ENCODE peak calls at places on chromosomes 6 and 20, in six cellular contexts. One of them, this sample, is unnamed.

GRCh38 chr20:47843886-47844567 is 58.7 kb upstream of the SULF2 start:
- DNase-seq in IMR-90: no peak
- DNase-seq in adrenal gland: no peak
- DNase-seq in uterus: no peak
- DNase-seq in sigmoid colon: peak
- DNase-seq in NB4: peak
- DNase-seq in this sample: no peak

GRCh38 chr6:116370717-116371383 is at the start of gene DSE:
- DNase-seq in IMR-90: peak
- DNase-seq in adrenal gland: peak
- DNase-seq in uterus: peak
- DNase-seq in sigmoid colon: peak
- DNase-seq in NB4: peak
- DNase-seq in this sample: peak

GRCh38 chr6:66735106-66735890 is 1028.3 kb upstream of the EYS start:
- DNase-seq in IMR-90: no peak
- DNase-seq in adrenal gland: no peak
- DNase-seq in uterus: no peak
- DNase-seq in sigmoid colon: no peak
- DNase-seq in NB4: peak
- DNase-seq in this sample: no peak

GRCh38 chr6:127212376-127212775 is 54.3 kb upstream of the RNF146 start:
- DNase-seq in IMR-90: no peak
- DNase-seq in adrenal gland: no peak
- DNase-seq in uterus: no peak
- DNase-seq in sigmoid colon: no peak
- DNase-seq in NB4: no peak
- DNase-seq in this sample: no peak

GRCh38 chr6:129016844-129017243 is 133.9 kb downstream of the LAMA2 start:
- DNase-seq in IMR-90: no peak
- DNase-seq in adrenal gland: no peak
- DNase-seq in uterus: no peak
- DNase-seq in sigmoid colon: no peak
- DNase-seq in NB4: no peak
- DNase-seq in this sample: no peak

GRCh38 chr6:71031912-71032311 is 75.1 kb upstream of the B3GAT2 start:
- DNase-seq in IMR-90: peak
- DNase-seq in adrenal gland: no peak
- DNase-seq in uterus: no peak
- DNase-seq in sigmoid colon: no peak
- DNase-seq in NB4: no peak
- DNase-seq in this sample: no peak

GRCh38 chr20:44309763-44310663 is 989 bp downstream of the FITM2 start:
- DNase-seq in IMR-90: peak
- DNase-seq in adrenal gland: peak
- DNase-seq in uterus: peak
- DNase-seq in sigmoid colon: no peak
- DNase-seq in NB4: peak
- DNase-seq in this sample: no peak

GRCh38 chr6:106128981-106129761 is 43.0 kb downstream of the PRDM1 start:
- DNase-seq in IMR-90: peak
- DNase-seq in adrenal gland: no peak
- DNase-seq in uterus: no peak
- DNase-seq in sigmoid colon: no peak
- DNase-seq in NB4: no peak
- DNase-seq in this sample: no peak

GRCh38 chr20:37670426-37670825 is 23.4 kb upstream of the CTNNBL1 start:
- DNase-seq in IMR-90: no peak
- DNase-seq in adrenal gland: peak
- DNase-seq in uterus: no peak
- DNase-seq in sigmoid colon: peak
- DNase-seq in NB4: no peak
- DNase-seq in this sample: no peak

GRCh38 chr6:1535295-1535694 is 74.4 kb upstream of the FOXC1 start:
- DNase-seq in IMR-90: no peak
- DNase-seq in adrenal gland: no peak
- DNase-seq in uterus: no peak
- DNase-seq in sigmoid colon: no peak
- DNase-seq in NB4: no peak
- DNase-seq in this sample: no peak

GRCh38 chr20:21767739-21768223 is 62.3 kb downstream of the PAX1 start:
- DNase-seq in IMR-90: no peak
- DNase-seq in adrenal gland: peak
- DNase-seq in uterus: no peak
- DNase-seq in sigmoid colon: no peak
- DNase-seq in NB4: peak
- DNase-seq in this sample: no peak

GRCh38 chr6:2806664-2807063 is 35.0 kb downstream of the SERPINB1 start:
- DNase-seq in IMR-90: no peak
- DNase-seq in adrenal gland: no peak
- DNase-seq in uterus: no peak
- DNase-seq in sigmoid colon: no peak
- DNase-seq in NB4: no peak
- DNase-seq in this sample: no peak

GRCh38 chr20:63336232-63336752 is 24.9 kb downstream of the CHRNA4 start:
- DNase-seq in IMR-90: no peak
- DNase-seq in adrenal gland: no peak
- DNase-seq in uterus: no peak
- DNase-seq in sigmoid colon: no peak
- DNase-seq in NB4: no peak
- DNase-seq in this sample: no peak

GRCh38 chr6:16324622-16325225 is 86.3 kb downstream of the GMPR start:
- DNase-seq in IMR-90: peak
- DNase-seq in adrenal gland: peak
- DNase-seq in uterus: no peak
- DNase-seq in sigmoid colon: no peak
- DNase-seq in NB4: no peak
- DNase-seq in this sample: no peak

GRCh38 chr6:16324184-16324583 is 85.8 kb downstream of the GMPR start:
- DNase-seq in IMR-90: no peak
- DNase-seq in adrenal gland: peak
- DNase-seq in uterus: no peak
- DNase-seq in sigmoid colon: no peak
- DNase-seq in NB4: no peak
- DNase-seq in this sample: no peak

GRCh38 chr6:16321341-16321710 is 82.9 kb downstream of the GMPR start:
- DNase-seq in IMR-90: no peak
- DNase-seq in adrenal gland: peak
- DNase-seq in uterus: no peak
- DNase-seq in sigmoid colon: no peak
- DNase-seq in NB4: no peak
- DNase-seq in this sample: no peak

GRCh38 chr6:16321826-16322225 is 83.4 kb downstream of the GMPR start:
- DNase-seq in IMR-90: no peak
- DNase-seq in adrenal gland: peak
- DNase-seq in uterus: no peak
- DNase-seq in sigmoid colon: no peak
- DNase-seq in NB4: no peak
- DNase-seq in this sample: no peak

DNA sequence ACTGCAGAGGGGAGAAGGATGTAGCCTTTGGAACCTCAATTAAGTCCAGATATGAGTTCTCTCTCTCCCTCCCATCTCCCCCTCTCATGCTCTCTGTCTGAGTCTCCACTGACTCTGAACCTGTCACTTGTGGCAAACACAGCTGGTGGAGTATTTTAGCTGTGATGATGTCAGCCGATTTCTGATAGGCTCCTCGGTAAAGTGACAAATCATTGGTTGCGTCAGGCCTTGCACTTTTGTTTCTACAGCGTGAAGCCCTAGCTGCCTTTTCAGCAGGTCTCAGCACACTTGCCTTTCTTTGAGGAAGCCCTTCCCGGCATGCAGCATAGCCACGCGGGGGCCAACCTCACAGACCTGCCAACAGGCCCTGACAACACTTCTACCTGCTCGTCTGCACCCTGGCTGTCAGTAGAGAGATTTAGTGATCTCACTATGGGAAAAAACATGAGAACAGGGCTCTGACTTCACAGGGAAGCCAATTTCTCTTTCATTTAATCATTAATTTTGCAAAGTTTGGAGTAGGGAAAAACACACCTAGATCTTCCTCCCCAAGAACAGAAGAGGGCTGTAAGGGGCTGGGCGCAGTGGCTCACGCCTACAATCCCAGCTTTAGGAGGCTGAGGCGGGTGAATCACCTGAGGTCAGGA is 84.4 kb downstream of the GMPR start:
- DNase-seq in IMR-90: peak
- DNase-seq in adrenal gland: peak
- DNase-seq in uterus: peak
- DNase-seq in sigmoid colon: peak
- DNase-seq in NB4: peak
- DNase-seq in this sample: peak
- TF ChIP-seq POLR2A in IMR-90: peak
- TF ChIP-seq POLR2A in adrenal gland: no peak
- TF ChIP-seq POLR2A in uterus: no peak
- TF ChIP-seq POLR2A in sigmoid colon: no peak
- TF ChIP-seq POLR2A in NB4: no peak
- TF ChIP-seq POLR2A in this sample: no peak

GRCh38 chr20:23867152-23867776 is 12.3 kb downstream of the CST5 start:
- DNase-seq in IMR-90: no peak
- DNase-seq in adrenal gland: no peak
- DNase-seq in uterus: no peak
- DNase-seq in sigmoid colon: no peak
- DNase-seq in NB4: no peak
- DNase-seq in this sample: no peak

GRCh38 chr20:23873370-23874015 is 6.1 kb downstream of the CST5 start:
- DNase-seq in IMR-90: no peak
- DNase-seq in adrenal gland: no peak
- DNase-seq in uterus: no peak
- DNase-seq in sigmoid colon: no peak
- DNase-seq in NB4: no peak
- DNase-seq in this sample: no peak

GRCh38 chr20:23868321-23868720 is 11.2 kb downstream of the CST5 start:
- DNase-seq in IMR-90: no peak
- DNase-seq in adrenal gland: no peak
- DNase-seq in uterus: no peak
- DNase-seq in sigmoid colon: no peak
- DNase-seq in NB4: no peak
- DNase-seq in this sample: no peak

GRCh38 chr20:23870461-23870860 is 9.1 kb downstream of the CST5 start:
- DNase-seq in IMR-90: no peak
- DNase-seq in adrenal gland: no peak
- DNase-seq in uterus: no peak
- DNase-seq in sigmoid colon: no peak
- DNase-seq in NB4: no peak
- DNase-seq in this sample: no peak

GRCh38 chr20:23869520-23869919 is 10.0 kb downstream of the CST5 start:
- DNase-seq in IMR-90: no peak
- DNase-seq in adrenal gland: no peak
- DNase-seq in uterus: no peak
- DNase-seq in sigmoid colon: no peak
- DNase-seq in NB4: no peak
- DNase-seq in this sample: no peak
- TF ChIP-seq POLR2A in IMR-90: no peak
- TF ChIP-seq POLR2A in adrenal gland: no peak
- TF ChIP-seq POLR2A in uterus: no peak
- TF ChIP-seq POLR2A in sigmoid colon: no peak
- TF ChIP-seq POLR2A in NB4: no peak
- TF ChIP-seq POLR2A in this sample: no peak

DNA sequence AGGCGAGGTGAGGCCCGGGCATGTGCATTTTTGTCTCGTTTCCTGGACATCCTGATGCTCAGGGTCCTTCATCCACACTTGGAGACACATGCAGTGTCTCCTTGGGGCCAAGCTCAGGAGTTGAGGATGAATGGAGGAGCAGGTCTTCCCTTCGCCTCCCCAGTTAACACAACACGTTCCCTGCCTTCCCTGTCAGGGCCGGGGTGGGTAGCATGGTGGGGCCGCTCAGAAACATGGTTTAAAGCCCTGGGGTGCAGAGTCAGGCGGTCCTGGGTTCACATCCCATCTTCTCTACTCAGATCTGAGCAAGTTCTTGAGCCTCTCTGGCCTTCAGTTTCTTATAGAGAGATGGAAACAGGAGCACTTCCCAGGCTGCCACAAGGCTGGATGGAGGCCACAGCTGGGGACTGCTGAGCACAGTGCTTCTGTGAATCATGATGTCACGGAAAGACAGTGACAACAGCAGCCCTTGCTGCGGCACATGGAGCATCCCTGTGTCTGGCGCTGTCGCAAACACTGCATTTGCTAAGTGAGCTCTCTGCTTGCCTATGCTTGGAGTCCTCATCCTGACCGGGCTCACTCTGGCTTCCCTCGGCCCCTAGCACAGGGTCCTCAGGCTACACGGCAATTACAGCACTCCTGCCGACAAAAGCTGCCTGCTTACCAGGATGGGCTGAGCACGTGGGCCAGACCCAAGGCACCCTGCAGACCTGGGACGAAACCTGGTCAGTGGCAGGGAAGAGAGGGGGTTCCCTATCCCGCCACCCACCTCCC is 45.6 kb upstream of the STX16 start:
- DNase-seq in IMR-90: no peak
- DNase-seq in adrenal gland: no peak
- DNase-seq in uterus: no peak
- DNase-seq in sigmoid colon: no peak
- DNase-seq in NB4: no peak
- DNase-seq in this sample: no peak
- TF ChIP-seq POLR2A in IMR-90: no peak
- TF ChIP-seq POLR2A in adrenal gland: no peak
- TF ChIP-seq POLR2A in uterus: no peak
- TF ChIP-seq POLR2A in sigmoid colon: no peak
- TF ChIP-seq POLR2A in NB4: no peak
- TF ChIP-seq POLR2A in this sample: no peak

DNA sequence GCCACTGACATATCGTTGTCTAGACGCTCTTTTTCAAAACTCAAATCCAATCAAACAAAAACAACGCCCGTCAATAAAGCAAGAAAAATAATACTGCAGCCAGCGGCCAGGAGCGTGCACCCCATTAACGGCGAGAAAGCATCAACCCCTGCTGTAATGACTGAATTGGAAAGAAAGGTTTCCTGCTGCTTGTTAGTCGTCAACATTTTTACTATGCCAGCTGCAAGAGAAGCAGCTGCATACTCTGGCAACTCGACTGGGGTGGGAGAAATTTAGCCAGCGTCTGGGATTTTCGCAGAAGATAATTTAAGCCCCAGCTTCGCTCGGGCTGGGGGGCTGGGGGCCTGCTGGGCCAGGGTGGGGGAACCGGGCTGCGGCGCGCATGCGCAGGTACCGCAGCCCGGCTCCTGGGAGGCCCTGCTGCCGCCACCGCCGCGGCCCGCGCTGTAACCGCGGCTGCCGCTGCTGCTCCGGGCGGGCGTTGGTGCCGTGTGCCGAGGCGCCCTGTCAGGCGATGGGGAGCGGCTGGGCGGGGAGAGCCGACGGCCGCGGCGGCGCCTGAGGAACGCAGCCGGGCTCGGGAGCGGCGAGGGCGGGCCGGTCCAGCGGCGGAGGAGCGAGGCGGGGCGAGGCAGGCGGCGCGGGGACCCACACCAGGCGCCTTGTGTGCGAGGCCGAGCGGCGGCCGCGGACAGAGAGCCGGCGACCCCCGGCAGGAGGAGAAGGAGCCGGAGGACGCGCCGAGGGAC is 732 bp upstream of the STXBP5 start:
- DNase-seq in IMR-90: peak
- DNase-seq in adrenal gland: peak
- DNase-seq in uterus: peak
- DNase-seq in sigmoid colon: peak
- DNase-seq in NB4: peak
- DNase-seq in this sample: peak
- TF ChIP-seq POLR2A in IMR-90: no peak
- TF ChIP-seq POLR2A in adrenal gland: peak
- TF ChIP-seq POLR2A in uterus: peak
- TF ChIP-seq POLR2A in sigmoid colon: no peak
- TF ChIP-seq POLR2A in NB4: peak
- TF ChIP-seq POLR2A in this sample: no peak